ENCODE peak calls at places on chromosomes 6 and 20, in four cellular contexts. R is omental fat pad; Q is activated T-cell treated with anti-CD3 and anti-CD28 coated beads, Interleukin-2, amount 50 U/mL, for 24 hours; I is GM18507. K is an unnamed sample.

GRCh38 chr20:29427201-29428060 is 1830.0 kb upstream of the DEFB115 start:
- DNase-seq in R (no peak), Q (no peak), I (no peak), K (no peak)

GRCh38 chr20:10370091-10370887 is 63.7 kb downstream of the MKKS start:
- DNase-seq in R (no peak), Q (no peak), I (no peak), K (no peak)

GRCh38 chr20:1323256-1323655 is 5.7 kb downstream of the SDCBP2 start:
- DNase-seq in R (no peak), Q (peak), I (no peak), K (no peak)

GRCh38 chr6:133814797-133815196 is 74.1 kb upstream of the TCF21 start:
- DNase-seq in R (no peak), Q (no peak), I (no peak), K (no peak)

GRCh38 chr6:12911387-12911960 is 194.9 kb downstream of the PHACTR1 start:
- DNase-seq in R (no peak), Q (no peak), I (no peak), K (no peak)

GRCh38 chr6:120587381-120587780 is 746.9 kb downstream of the TBC1D32 start:
- DNase-seq in R (no peak), Q (no peak), I (no peak), K (no peak)

GRCh38 chr6:136920858-136921520 is 1.1 kb upstream of the SLC35D3 start:
- DNase-seq in R (no peak), Q (peak), I (no peak), K (no peak)

GRCh38 chr6:77173472-77174074 is 289.7 kb downstream of the HTR1B start:
- DNase-seq in R (no peak), Q (no peak), I (no peak), K (no peak)

GRCh38 chr6:11296449-11297375 is 64.2 kb upstream of the NEDD9 start:
- DNase-seq in R (no peak), Q (no peak), I (no peak), K (no peak)

K was measured in GM12892.